ENCODE peak calls at places on chromosomes 4 and X, in seven cellular contexts. One of them, this sample, is unnamed.

GRCh38 chr4:47798165-47798564 is 39.7 kb downstream of the CORIN start:
- DNase-seq in fibroblast of the conjunctiva: no peak
- DNase-seq in activated T-helper 1 cell treated with Interleukin-2 at 50 U/mL for 16 hours: no peak
- DNase-seq in NCI-H510A treated with DMSO at 0.1 percent for 48 hours: no peak
- DNase-seq in hippocampal formation: no peak
- DNase-seq in neural crest cell: no peak
- DNase-seq in brain microvascular endothelial cell: no peak
- DNase-seq in this sample: no peak

GRCh38 chr4:128793859-128794667 is 15.4 kb upstream of the JADE1 start:
- DNase-seq in fibroblast of the conjunctiva: no peak
- DNase-seq in activated T-helper 1 cell treated with Interleukin-2 at 50 U/mL for 16 hours: no peak
- DNase-seq in NCI-H510A treated with DMSO at 0.1 percent for 48 hours: no peak
- DNase-seq in hippocampal formation: no peak
- DNase-seq in neural crest cell: no peak
- DNase-seq in brain microvascular endothelial cell: no peak
- DNase-seq in this sample: no peak

GRCh38 chr4:108078024-108078733 is 88.5 kb downstream of the HADH start:
- DNase-seq in fibroblast of the conjunctiva: no peak
- DNase-seq in activated T-helper 1 cell treated with Interleukin-2 at 50 U/mL for 16 hours: no peak
- DNase-seq in NCI-H510A treated with DMSO at 0.1 percent for 48 hours: no peak
- DNase-seq in hippocampal formation: no peak
- DNase-seq in neural crest cell: no peak
- DNase-seq in brain microvascular endothelial cell: peak; percentile 4
- DNase-seq in this sample: no peak

GRCh38 chr4:5796976-5797375 is 86.0 kb downstream of the EVC start:
- DNase-seq in fibroblast of the conjunctiva: no peak
- DNase-seq in activated T-helper 1 cell treated with Interleukin-2 at 50 U/mL for 16 hours: no peak
- DNase-seq in NCI-H510A treated with DMSO at 0.1 percent for 48 hours: no peak
- DNase-seq in hippocampal formation: no peak
- DNase-seq in neural crest cell: no peak
- DNase-seq in brain microvascular endothelial cell: no peak
- DNase-seq in this sample: no peak

GRCh38 chrX:20527458-20528099 is 260.9 kb upstream of the RPS6KA3 start:
- DNase-seq in fibroblast of the conjunctiva: no peak
- DNase-seq in activated T-helper 1 cell treated with Interleukin-2 at 50 U/mL for 16 hours: no peak
- DNase-seq in NCI-H510A treated with DMSO at 0.1 percent for 48 hours: peak; percentile 58
- DNase-seq in hippocampal formation: peak; percentile 79
- DNase-seq in neural crest cell: no peak
- DNase-seq in brain microvascular endothelial cell: no peak
- DNase-seq in this sample: no peak

GRCh38 chr4:28845158-28845557 is 1875.0 kb upstream of the PCDH7 start:
- DNase-seq in fibroblast of the conjunctiva: no peak
- DNase-seq in activated T-helper 1 cell treated with Interleukin-2 at 50 U/mL for 16 hours: no peak
- DNase-seq in NCI-H510A treated with DMSO at 0.1 percent for 48 hours: no peak
- DNase-seq in hippocampal formation: no peak
- DNase-seq in neural crest cell: no peak
- DNase-seq in brain microvascular endothelial cell: no peak
- DNase-seq in this sample: no peak

GRCh38 chrX:72201836-72202536 is 20.4 kb downstream of the PIN4 start:
- DNase-seq in fibroblast of the conjunctiva: peak; percentile 32
- DNase-seq in activated T-helper 1 cell treated with Interleukin-2 at 50 U/mL for 16 hours: no peak
- DNase-seq in NCI-H510A treated with DMSO at 0.1 percent for 48 hours: no peak
- DNase-seq in hippocampal formation: no peak
- DNase-seq in neural crest cell: no peak
- DNase-seq in brain microvascular endothelial cell: peak; percentile 75
- DNase-seq in this sample: peak; percentile 28

GRCh38 chr4:114021445-114021844 is 42.0 kb upstream of the ARSJ start:
- DNase-seq in fibroblast of the conjunctiva: no peak
- DNase-seq in activated T-helper 1 cell treated with Interleukin-2 at 50 U/mL for 16 hours: no peak
- DNase-seq in NCI-H510A treated with DMSO at 0.1 percent for 48 hours: no peak
- DNase-seq in hippocampal formation: no peak
- DNase-seq in neural crest cell: no peak
- DNase-seq in brain microvascular endothelial cell: no peak
- DNase-seq in this sample: no peak

GRCh38 chrX:118644378-118644777 is 83.0 kb upstream of the IL13RA1 start:
- DNase-seq in fibroblast of the conjunctiva: peak; percentile 20
- DNase-seq in activated T-helper 1 cell treated with Interleukin-2 at 50 U/mL for 16 hours: no peak
- DNase-seq in NCI-H510A treated with DMSO at 0.1 percent for 48 hours: peak; percentile 9
- DNase-seq in hippocampal formation: peak; percentile 5
- DNase-seq in neural crest cell: no peak
- DNase-seq in brain microvascular endothelial cell: peak; percentile 40
- DNase-seq in this sample: no peak

GRCh38 chr4:17030543-17030942 is 132.1 kb upstream of the LDB2 start:
- DNase-seq in fibroblast of the conjunctiva: peak; percentile 60
- DNase-seq in activated T-helper 1 cell treated with Interleukin-2 at 50 U/mL for 16 hours: no peak
- DNase-seq in NCI-H510A treated with DMSO at 0.1 percent for 48 hours: no peak
- DNase-seq in hippocampal formation: no peak
- DNase-seq in neural crest cell: no peak
- DNase-seq in brain microvascular endothelial cell: peak; percentile 55
- DNase-seq in this sample: peak; percentile 52

GRCh38 chrX:131704136-131704695 is 160.3 kb downstream of the OR13H1 start:
- DNase-seq in fibroblast of the conjunctiva: peak; percentile 79
- DNase-seq in activated T-helper 1 cell treated with Interleukin-2 at 50 U/mL for 16 hours: peak; percentile 72
- DNase-seq in NCI-H510A treated with DMSO at 0.1 percent for 48 hours: no peak
- DNase-seq in hippocampal formation: peak; percentile 79
- DNase-seq in neural crest cell: no peak
- DNase-seq in brain microvascular endothelial cell: peak; percentile 71
- DNase-seq in this sample: no peak

GRCh38 chrX:2501246-2502102 is 698 bp upstream of the DHRSX start:
- DNase-seq in fibroblast of the conjunctiva: no peak
- DNase-seq in activated T-helper 1 cell treated with Interleukin-2 at 50 U/mL for 16 hours: no peak
- DNase-seq in NCI-H510A treated with DMSO at 0.1 percent for 48 hours: no peak
- DNase-seq in hippocampal formation: no peak
- DNase-seq in neural crest cell: no peak
- DNase-seq in brain microvascular endothelial cell: no peak
- DNase-seq in this sample: no peak

GRCh38 chr4:8204576-8205227 is 5.6 kb downstream of the SH3TC1 start:
- DNase-seq in fibroblast of the conjunctiva: no peak
- DNase-seq in activated T-helper 1 cell treated with Interleukin-2 at 50 U/mL for 16 hours: no peak
- DNase-seq in NCI-H510A treated with DMSO at 0.1 percent for 48 hours: no peak
- DNase-seq in hippocampal formation: no peak
- DNase-seq in neural crest cell: no peak
- DNase-seq in brain microvascular endothelial cell: no peak
- DNase-seq in this sample: no peak

GRCh38 chrX:134418317-134419113 is 41.5 kb upstream of the HPRT1 start:
- DNase-seq in fibroblast of the conjunctiva: no peak
- DNase-seq in activated T-helper 1 cell treated with Interleukin-2 at 50 U/mL for 16 hours: no peak
- DNase-seq in NCI-H510A treated with DMSO at 0.1 percent for 48 hours: no peak
- DNase-seq in hippocampal formation: no peak
- DNase-seq in neural crest cell: no peak
- DNase-seq in brain microvascular endothelial cell: no peak
- DNase-seq in this sample: peak; percentile 17

GRCh38 chr4:147943159-147943638 is 211.3 kb downstream of the ARHGAP10 start:
- DNase-seq in fibroblast of the conjunctiva: no peak
- DNase-seq in activated T-helper 1 cell treated with Interleukin-2 at 50 U/mL for 16 hours: no peak
- DNase-seq in NCI-H510A treated with DMSO at 0.1 percent for 48 hours: no peak
- DNase-seq in hippocampal formation: no peak
- DNase-seq in neural crest cell: no peak
- DNase-seq in brain microvascular endothelial cell: no peak
- DNase-seq in this sample: no peak

GRCh38 chrX:73562986-73563739 is at the start of gene CHIC1:
- DNase-seq in fibroblast of the conjunctiva: peak; percentile 55
- DNase-seq in activated T-helper 1 cell treated with Interleukin-2 at 50 U/mL for 16 hours: peak; percentile 54
- DNase-seq in NCI-H510A treated with DMSO at 0.1 percent for 48 hours: peak; percentile 76
- DNase-seq in hippocampal formation: peak; percentile 16
- DNase-seq in neural crest cell: peak; percentile 52
- DNase-seq in brain microvascular endothelial cell: peak; percentile 49
- DNase-seq in this sample: peak; percentile 62

GRCh38 chrX:139851730-139852129 is 81.1 kb downstream of the ATP11C start:
- DNase-seq in fibroblast of the conjunctiva: no peak
- DNase-seq in activated T-helper 1 cell treated with Interleukin-2 at 50 U/mL for 16 hours: no peak
- DNase-seq in NCI-H510A treated with DMSO at 0.1 percent for 48 hours: no peak
- DNase-seq in hippocampal formation: no peak
- DNase-seq in neural crest cell: no peak
- DNase-seq in brain microvascular endothelial cell: peak; percentile 27
- DNase-seq in this sample: no peak

GRCh38 chr4:8785656-8786142 is 85.9 kb downstream of the HMX1 start:
- DNase-seq in fibroblast of the conjunctiva: no peak
- DNase-seq in activated T-helper 1 cell treated with Interleukin-2 at 50 U/mL for 16 hours: no peak
- DNase-seq in NCI-H510A treated with DMSO at 0.1 percent for 48 hours: no peak
- DNase-seq in hippocampal formation: no peak
- DNase-seq in neural crest cell: no peak
- DNase-seq in brain microvascular endothelial cell: no peak
- DNase-seq in this sample: no peak

GRCh38 chr4:35025152-35025834 is 1219.0 kb downstream of the ARAP2 start:
- DNase-seq in fibroblast of the conjunctiva: no peak
- DNase-seq in activated T-helper 1 cell treated with Interleukin-2 at 50 U/mL for 16 hours: no peak
- DNase-seq in NCI-H510A treated with DMSO at 0.1 percent for 48 hours: no peak
- DNase-seq in hippocampal formation: no peak
- DNase-seq in neural crest cell: no peak
- DNase-seq in brain microvascular endothelial cell: no peak
- DNase-seq in this sample: no peak

GRCh38 chr4:35102111-35102510 is 1142.2 kb downstream of the ARAP2 start:
- DNase-seq in fibroblast of the conjunctiva: no peak
- DNase-seq in activated T-helper 1 cell treated with Interleukin-2 at 50 U/mL for 16 hours: no peak
- DNase-seq in NCI-H510A treated with DMSO at 0.1 percent for 48 hours: no peak
- DNase-seq in hippocampal formation: no peak
- DNase-seq in neural crest cell: no peak
- DNase-seq in brain microvascular endothelial cell: no peak
- DNase-seq in this sample: no peak

GRCh38 chr4:88187766-88188165 is 29.3 kb upstream of the ABCG2 start:
- DNase-seq in fibroblast of the conjunctiva: no peak
- DNase-seq in activated T-helper 1 cell treated with Interleukin-2 at 50 U/mL for 16 hours: no peak
- DNase-seq in NCI-H510A treated with DMSO at 0.1 percent for 48 hours: no peak
- DNase-seq in hippocampal formation: no peak
- DNase-seq in neural crest cell: no peak
- DNase-seq in brain microvascular endothelial cell: no peak
- DNase-seq in this sample: no peak

GRCh38 chrX:40976971-40977370 is 108.3 kb upstream of the USP9X start:
- DNase-seq in fibroblast of the conjunctiva: no peak
- DNase-seq in activated T-helper 1 cell treated with Interleukin-2 at 50 U/mL for 16 hours: no peak
- DNase-seq in NCI-H510A treated with DMSO at 0.1 percent for 48 hours: no peak
- DNase-seq in hippocampal formation: no peak
- DNase-seq in neural crest cell: no peak
- DNase-seq in brain microvascular endothelial cell: no peak
- DNase-seq in this sample: no peak

GRCh38 chr4:26647523-26648224 is 63.8 kb downstream of the TBC1D19 start:
- DNase-seq in fibroblast of the conjunctiva: no peak
- DNase-seq in activated T-helper 1 cell treated with Interleukin-2 at 50 U/mL for 16 hours: no peak
- DNase-seq in NCI-H510A treated with DMSO at 0.1 percent for 48 hours: no peak
- DNase-seq in hippocampal formation: no peak
- DNase-seq in neural crest cell: no peak
- DNase-seq in brain microvascular endothelial cell: no peak
- DNase-seq in this sample: no peak

GRCh38 chrX:37846558-37846933 is 825 bp downstream of the DYNLT3 start:
- DNase-seq in fibroblast of the conjunctiva: no peak
- DNase-seq in activated T-helper 1 cell treated with Interleukin-2 at 50 U/mL for 16 hours: no peak
- DNase-seq in NCI-H510A treated with DMSO at 0.1 percent for 48 hours: no peak
- DNase-seq in hippocampal formation: no peak
- DNase-seq in neural crest cell: no peak
- DNase-seq in brain microvascular endothelial cell: no peak
- DNase-seq in this sample: no peak

GRCh38 chr4:26061248-26061986 is 147.4 kb downstream of the SMIM20 start:
- DNase-seq in fibroblast of the conjunctiva: peak; percentile 37
- DNase-seq in activated T-helper 1 cell treated with Interleukin-2 at 50 U/mL for 16 hours: no peak
- DNase-seq in NCI-H510A treated with DMSO at 0.1 percent for 48 hours: no peak
- DNase-seq in hippocampal formation: no peak
- DNase-seq in neural crest cell: no peak
- DNase-seq in brain microvascular endothelial cell: peak; percentile 29
- DNase-seq in this sample: peak; percentile 58

GRCh38 chr4:185752881-185753280 is 59.1 kb downstream of the SORBS2 start:
- DNase-seq in fibroblast of the conjunctiva: no peak
- DNase-seq in activated T-helper 1 cell treated with Interleukin-2 at 50 U/mL for 16 hours: no peak
- DNase-seq in NCI-H510A treated with DMSO at 0.1 percent for 48 hours: no peak
- DNase-seq in hippocampal formation: no peak
- DNase-seq in neural crest cell: no peak
- DNase-seq in brain microvascular endothelial cell: no peak
- DNase-seq in this sample: no peak

GRCh38 chrX:66731398-66731797 is 92.5 kb upstream of the EDA2R start:
- DNase-seq in fibroblast of the conjunctiva: peak; percentile 46
- DNase-seq in activated T-helper 1 cell treated with Interleukin-2 at 50 U/mL for 16 hours: no peak
- DNase-seq in NCI-H510A treated with DMSO at 0.1 percent for 48 hours: peak; percentile 1
- DNase-seq in hippocampal formation: peak; percentile 32
- DNase-seq in neural crest cell: no peak
- DNase-seq in brain microvascular endothelial cell: peak; percentile 16
- DNase-seq in this sample: no peak

GRCh38 chr4:86522349-86522748 is 71.8 kb upstream of the PTPN13 start:
- DNase-seq in fibroblast of the conjunctiva: no peak
- DNase-seq in activated T-helper 1 cell treated with Interleukin-2 at 50 U/mL for 16 hours: no peak
- DNase-seq in NCI-H510A treated with DMSO at 0.1 percent for 48 hours: no peak
- DNase-seq in hippocampal formation: peak; percentile 25
- DNase-seq in neural crest cell: no peak
- DNase-seq in brain microvascular endothelial cell: no peak
- DNase-seq in this sample: no peak

GRCh38 chr4:3682236-3683076 is 83.7 kb upstream of the ADRA2C start:
- DNase-seq in fibroblast of the conjunctiva: no peak
- DNase-seq in activated T-helper 1 cell treated with Interleukin-2 at 50 U/mL for 16 hours: no peak
- DNase-seq in NCI-H510A treated with DMSO at 0.1 percent for 48 hours: no peak
- DNase-seq in hippocampal formation: no peak
- DNase-seq in neural crest cell: no peak
- DNase-seq in brain microvascular endothelial cell: no peak
- DNase-seq in this sample: no peak